ENCODE peak calls at places on chromosomes 4 and X, in five cellular contexts. One of them, this sample, is unnamed.
A peak's percentile ranks its signal among the peaks of the same experiment; 100 is the strongest.

GRCh38 chrX:4243759-4244158 is 530.3 kb upstream of the PRKX start:
- DNase-seq in endothelial cell: no peak
- DNase-seq in Calu3: no peak
- DNase-seq in stimulated activated CD8-positive, alpha-beta memory T cell treated with anti-CD3 and anti-CD28 coated beads, Interleukin-15, amount 100 ng/mL, for 1 hour: no peak
- DNase-seq in mesothelial cell of epicardium: no peak
- DNase-seq in this sample: no peak

GRCh38 chr4:154329268-154329858 is 162.2 kb downstream of the DCHS2 start:
- DNase-seq in endothelial cell: no peak
- DNase-seq in Calu3: no peak
- DNase-seq in stimulated activated CD8-positive, alpha-beta memory T cell treated with anti-CD3 and anti-CD28 coated beads, Interleukin-15, amount 100 ng/mL, for 1 hour: no peak
- DNase-seq in mesothelial cell of epicardium: no peak
- DNase-seq in this sample: no peak

GRCh38 chr4:89586318-89586717 is 250.6 kb downstream of the SNCA start:
- DNase-seq in endothelial cell: no peak
- DNase-seq in Calu3: no peak
- DNase-seq in stimulated activated CD8-positive, alpha-beta memory T cell treated with anti-CD3 and anti-CD28 coated beads, Interleukin-15, amount 100 ng/mL, for 1 hour: no peak
- DNase-seq in mesothelial cell of epicardium: no peak
- DNase-seq in this sample: no peak

GRCh38 chr4:139734201-139734874 is 68.7 kb downstream of the MGST2 start:
- DNase-seq in endothelial cell: no peak
- DNase-seq in Calu3: no peak
- DNase-seq in stimulated activated CD8-positive, alpha-beta memory T cell treated with anti-CD3 and anti-CD28 coated beads, Interleukin-15, amount 100 ng/mL, for 1 hour: no peak
- DNase-seq in mesothelial cell of epicardium: no peak
- DNase-seq in this sample: no peak

GRCh38 chrX:19122641-19123009 is 357 bp upstream of the ADGRG2 start:
- DNase-seq in endothelial cell: no peak
- DNase-seq in Calu3: no peak
- DNase-seq in stimulated activated CD8-positive, alpha-beta memory T cell treated with anti-CD3 and anti-CD28 coated beads, Interleukin-15, amount 100 ng/mL, for 1 hour: no peak
- DNase-seq in mesothelial cell of epicardium: no peak
- DNase-seq in this sample: no peak

GRCh38 chr4:48909697-48910096 is 3.1 kb upstream of the OCIAD2 start:
- DNase-seq in endothelial cell: no peak
- DNase-seq in Calu3: peak; percentile 71
- DNase-seq in stimulated activated CD8-positive, alpha-beta memory T cell treated with anti-CD3 and anti-CD28 coated beads, Interleukin-15, amount 100 ng/mL, for 1 hour: no peak
- DNase-seq in mesothelial cell of epicardium: no peak
- DNase-seq in this sample: no peak

GRCh38 chr4:53991821-53992220 is 72.6 kb downstream of the CHIC2 start:
- DNase-seq in endothelial cell: no peak
- DNase-seq in Calu3: no peak
- DNase-seq in stimulated activated CD8-positive, alpha-beta memory T cell treated with anti-CD3 and anti-CD28 coated beads, Interleukin-15, amount 100 ng/mL, for 1 hour: no peak
- DNase-seq in mesothelial cell of epicardium: no peak
- DNase-seq in this sample: no peak

GRCh38 chr4:52856802-52857201 is 5.3 kb upstream of the RASL11B start:
- DNase-seq in endothelial cell: no peak
- DNase-seq in Calu3: no peak
- DNase-seq in stimulated activated CD8-positive, alpha-beta memory T cell treated with anti-CD3 and anti-CD28 coated beads, Interleukin-15, amount 100 ng/mL, for 1 hour: no peak
- DNase-seq in mesothelial cell of epicardium: no peak
- DNase-seq in this sample: no peak

GRCh38 chr4:8832130-8832930 is 39.3 kb downstream of the HMX1 start:
- DNase-seq in endothelial cell: no peak
- DNase-seq in Calu3: no peak
- DNase-seq in stimulated activated CD8-positive, alpha-beta memory T cell treated with anti-CD3 and anti-CD28 coated beads, Interleukin-15, amount 100 ng/mL, for 1 hour: no peak
- DNase-seq in mesothelial cell of epicardium: no peak
- DNase-seq in this sample: no peak

GRCh38 chrX:71095971-71096701 is 485 bp downstream of the FOXO4 start:
- DNase-seq in endothelial cell: peak; percentile 12
- DNase-seq in Calu3: peak; percentile 6
- DNase-seq in stimulated activated CD8-positive, alpha-beta memory T cell treated with anti-CD3 and anti-CD28 coated beads, Interleukin-15, amount 100 ng/mL, for 1 hour: no peak
- DNase-seq in mesothelial cell of epicardium: no peak
- DNase-seq in this sample: no peak

GRCh38 chr4:22676058-22676457 is 16.7 kb upstream of the GBA3 start:
- DNase-seq in endothelial cell: no peak
- DNase-seq in Calu3: no peak
- DNase-seq in stimulated activated CD8-positive, alpha-beta memory T cell treated with anti-CD3 and anti-CD28 coated beads, Interleukin-15, amount 100 ng/mL, for 1 hour: no peak
- DNase-seq in mesothelial cell of epicardium: no peak
- DNase-seq in this sample: no peak

GRCh38 chr4:118356731-118357130 is 3.9 kb upstream of the PRSS12 start:
- DNase-seq in endothelial cell: no peak
- DNase-seq in Calu3: no peak
- DNase-seq in stimulated activated CD8-positive, alpha-beta memory T cell treated with anti-CD3 and anti-CD28 coated beads, Interleukin-15, amount 100 ng/mL, for 1 hour: no peak
- DNase-seq in mesothelial cell of epicardium: no peak
- DNase-seq in this sample: no peak

GRCh38 chrX:46811101-46811500 is 25.7 kb upstream of the RP2 start:
- DNase-seq in endothelial cell: no peak
- DNase-seq in Calu3: no peak
- DNase-seq in stimulated activated CD8-positive, alpha-beta memory T cell treated with anti-CD3 and anti-CD28 coated beads, Interleukin-15, amount 100 ng/mL, for 1 hour: no peak
- DNase-seq in mesothelial cell of epicardium: no peak
- DNase-seq in this sample: no peak

GRCh38 chr4:22019676-22020075 is 71.1 kb upstream of the KCNIP4 start:
- DNase-seq in endothelial cell: no peak
- DNase-seq in Calu3: no peak
- DNase-seq in stimulated activated CD8-positive, alpha-beta memory T cell treated with anti-CD3 and anti-CD28 coated beads, Interleukin-15, amount 100 ng/mL, for 1 hour: no peak
- DNase-seq in mesothelial cell of epicardium: no peak
- DNase-seq in this sample: no peak

GRCh38 chrX:109886122-109886761 is 116.7 kb upstream of the TMEM164 start:
- DNase-seq in endothelial cell: peak; percentile 38
- DNase-seq in Calu3: peak; percentile 43
- DNase-seq in stimulated activated CD8-positive, alpha-beta memory T cell treated with anti-CD3 and anti-CD28 coated beads, Interleukin-15, amount 100 ng/mL, for 1 hour: no peak
- DNase-seq in mesothelial cell of epicardium: no peak
- DNase-seq in this sample: no peak

GRCh38 chr4:88583643-88584470 is 8.4 kb upstream of the HERC3 start:
- DNase-seq in endothelial cell: no peak
- DNase-seq in Calu3: no peak
- DNase-seq in stimulated activated CD8-positive, alpha-beta memory T cell treated with anti-CD3 and anti-CD28 coated beads, Interleukin-15, amount 100 ng/mL, for 1 hour: no peak
- DNase-seq in mesothelial cell of epicardium: no peak
- DNase-seq in this sample: no peak

GRCh38 chrX:85907316-85907715 is 140.0 kb downstream of the CHM start:
- DNase-seq in endothelial cell: no peak
- DNase-seq in Calu3: no peak
- DNase-seq in stimulated activated CD8-positive, alpha-beta memory T cell treated with anti-CD3 and anti-CD28 coated beads, Interleukin-15, amount 100 ng/mL, for 1 hour: no peak
- DNase-seq in mesothelial cell of epicardium: no peak
- DNase-seq in this sample: no peak